ENCODE peak calls at places on chromosomes 2 and 18, in eight cellular contexts. I is hepatocyte, T is uterus, K is cardiac muscle cell, L is fibroblast of lung, Q is HepG2, R is tibial nerve, P is osteoblast. F is an unnamed sample. For H3K4me1, the result is how much of the 10 kb centered on the place peaks cover.

GRCh38 chr2:86783615-86784339 is 6.9 kb downstream of the CD8A start:
- DNase-seq in L (no peak), Q (no peak), P (no peak), I (no peak), R (no peak), T (no peak), K (no peak), F (no peak)

GRCh38 chr2:28637648-28638047 is 114.0 kb upstream of the PPP1CB start:
- DNase-seq in T (no peak), Q (no peak), K (no peak), L (no peak), I (no peak), P (no peak), R (no peak), F (no peak)

GRCh38 chr2:32862269-32863055 is 84.3 kb upstream of the LTBP1 start:
- DNase-seq in T (no peak), L (no peak), P (no peak), R (no peak), I (no peak), K (no peak), Q (no peak), F (no peak)

GRCh38 chr2:206084870-206085741 is 868 bp downstream of the INO80D start:
- DNase-seq in T (peak), I (peak), Q (no peak), L (peak), P (peak), K (peak), R (peak), F (peak)

GRCh38 chr18:44513233-44513632 is 167.5 kb upstream of the SETBP1 start:
- DNase-seq in L (no peak), P (no peak), I (no peak), T (no peak), Q (no peak), K (no peak), R (no peak), F (no peak)

GRCh38 chr2:128752691-128753263 is 434.1 kb upstream of the HS6ST1 start:
- DNase-seq in K (no peak), I (no peak), Q (no peak), L (no peak), T (no peak), P (no peak), R (no peak), F (no peak)

GRCh38 chr2:62054029-62054791 is 141.7 kb upstream of the B3GNT2 start:
- DNase-seq in Q (no peak), R (no peak), I (no peak), T (no peak), K (no peak), P (no peak), L (no peak), F (no peak)

GRCh38 chr2:236546561-236546961 is 23.1 kb upstream of the ACKR3 start:
- DNase-seq in I (no peak), Q (no peak), K (no peak), T (no peak), P (no peak), R (no peak), L (no peak), F (no peak)

GRCh38 chr2:7094113-7094760 is 177.0 kb downstream of the RNF144A start:
- DNase-seq in K (no peak), T (no peak), Q (no peak), I (peak), L (no peak), R (no peak), P (peak), F (peak)

GRCh38 chr2:27191107-27191829 is 20.6 kb upstream of the ATRAID start:
- DNase-seq in T (peak), P (peak), K (peak), I (peak), L (peak), R (peak), Q (peak), F (peak)

GRCh38 chr2:24360050-24360962 is at the start of gene ITSN2:
- DNase-seq in R (peak), Q (peak), T (peak), P (peak), L (peak), K (peak), I (peak), F (peak)

DNA sequence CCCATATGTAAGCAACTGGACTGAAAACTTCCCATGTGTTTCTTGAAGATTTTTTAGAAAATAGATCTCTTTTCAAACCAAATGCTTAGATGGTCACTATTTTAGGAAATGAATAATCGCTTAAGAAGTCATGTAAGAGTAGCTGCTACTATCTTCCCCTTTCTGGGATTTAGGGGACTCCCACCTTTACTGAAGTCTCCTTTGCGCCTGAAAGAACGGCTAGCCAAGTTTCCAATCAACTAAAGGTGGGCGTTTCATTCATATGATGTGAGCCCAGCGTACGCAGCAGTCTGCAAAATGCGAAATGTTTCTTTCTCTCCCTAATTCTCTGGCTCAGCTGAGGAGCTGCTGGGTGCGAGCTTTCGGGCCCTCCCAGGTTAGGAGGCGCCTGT is 1.1 kb downstream of the DIPK1C start:
- DNase-seq in K (no peak), R (no peak), Q (no peak), I (no peak), T (no peak), P (no peak), L (no peak), F (no peak)
- H3K27ac ChIP-seq in K (no peak), R (no peak), Q (no peak), I (no peak), T (no peak), P (no peak), L (no peak), F (no peak)

DNA sequence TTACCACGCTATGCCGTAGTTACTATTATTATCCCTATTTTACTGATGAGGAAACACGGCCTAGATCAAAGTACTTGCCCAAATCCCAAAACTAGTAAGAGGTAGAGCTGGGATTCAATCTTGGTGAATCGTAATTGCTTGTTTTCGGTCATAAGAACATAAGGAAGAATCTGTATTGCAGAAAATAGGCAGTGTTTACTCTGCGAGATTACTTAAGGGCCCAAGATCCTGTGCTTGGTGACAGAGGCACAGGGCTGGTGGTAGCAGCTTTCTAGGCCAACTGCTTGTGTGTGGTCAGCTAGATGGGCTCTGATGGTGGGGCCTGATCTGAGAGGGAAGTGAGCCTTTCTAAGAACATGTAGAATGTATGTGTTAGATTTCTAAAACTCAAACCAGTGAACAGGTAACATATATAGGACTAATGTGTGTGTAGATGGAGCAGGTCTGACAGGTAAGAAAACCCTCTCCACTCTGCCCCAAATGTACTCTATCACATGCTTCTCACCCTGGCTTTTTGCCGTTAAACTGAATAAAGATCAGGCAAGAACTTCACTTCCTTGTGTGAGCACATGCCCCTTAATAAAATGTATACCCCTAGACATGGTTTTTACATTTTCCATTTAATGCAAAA is 70.8 kb downstream of the SPATS2L start:
- DNase-seq in T (no peak), R (no peak), I (no peak), L (no peak), K (no peak), Q (no peak), P (no peak), F (no peak)
- H3K4me1 ChIP-seq in T (under half), R (under half), I (half or more), L (under half), K (under half), Q (half or more), P (half or more), F (under half)

GRCh38 chr2:85157345-85157744 is 24.2 kb downstream of the TCF7L1 start:
- DNase-seq in K (no peak), P (no peak), I (no peak), L (no peak), T (no peak), Q (no peak), R (no peak), F (no peak)

GRCh38 chr2:85154048-85154753 is 21.0 kb downstream of the TCF7L1 start:
- DNase-seq in I (peak), K (peak), L (peak), Q (no peak), T (no peak), R (no peak), P (peak), F (no peak)

GRCh38 chr2:85151026-85151425 is 17.8 kb downstream of the TCF7L1 start:
- DNase-seq in L (no peak), K (peak), T (no peak), I (no peak), Q (no peak), R (no peak), P (no peak), F (no peak)

GRCh38 chr2:85156141-85156540 is 22.9 kb downstream of the TCF7L1 start:
- DNase-seq in K (peak), L (peak), R (no peak), T (no peak), P (peak), I (peak), Q (no peak), F (no peak)

DNA sequence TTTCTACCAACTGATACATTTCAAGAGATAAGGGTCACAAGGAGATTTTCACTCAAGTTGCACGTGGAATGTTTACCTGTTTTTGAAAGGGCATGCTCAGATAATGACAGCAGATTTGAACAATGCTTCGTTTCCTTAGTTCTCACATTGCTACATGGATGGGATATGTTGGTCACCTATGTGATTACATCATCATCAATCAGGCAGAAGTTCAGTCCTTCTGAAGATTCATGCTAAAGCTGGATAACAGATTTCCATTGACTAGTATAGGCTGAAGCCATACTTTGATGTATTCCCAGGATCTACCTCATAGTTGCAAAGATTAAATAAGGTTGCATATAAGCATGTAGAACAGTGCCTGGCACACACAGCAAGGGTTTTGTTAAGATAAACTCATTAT is 19.7 kb downstream of the TCF7L1 start:
- DNase-seq in T (no peak), L (no peak), K (no peak), Q (no peak), I (no peak), R (no peak), P (no peak), F (no peak)
- H3K4me3 ChIP-seq in T (no peak), L (no peak), K (no peak), Q (no peak), I (no peak), R (no peak), P (no peak), F (no peak)

GRCh38 chr2:216012133-216012829 is 1.1 kb downstream of the MREG start:
- DNase-seq in I (peak), L (no peak), K (no peak), P (peak), Q (peak), T (no peak), R (no peak), F (peak)
- H3K27ac ChIP-seq in I (peak), L (no peak), K (no peak), P (no peak), Q (peak), T (no peak), R (peak), F (no peak)

GRCh38 chr18:45774065-45774521 is 50.1 kb downstream of the SLC14A1 start:
- DNase-seq in I (no peak), R (no peak), T (no peak), K (peak), L (no peak), P (no peak), Q (no peak), F (no peak)
- H3K4me1 ChIP-seq in I (under half), R (under half), T (under half), K (under half), L (under half), P (half or more), Q (under half), F (under half)

GRCh38 chr2:19357383-19358241 is 811 bp downstream of the OSR1 start:
- DNase-seq in K (peak), P (peak), R (no peak), T (no peak), Q (no peak), I (peak), L (peak), F (no peak)
- H3K4me3 ChIP-seq in K (peak), P (peak), R (peak), T (peak), Q (peak), I (peak), L (peak), F (peak)

GRCh38 chr18:74065366-74065765 is 82.3 kb downstream of the FBXO15 start:
- DNase-seq in K (no peak), L (no peak), R (no peak), Q (no peak), P (no peak), T (no peak), I (no peak), F (no peak)

GRCh38 chr18:74064510-74064909 is 83.1 kb downstream of the FBXO15 start:
- DNase-seq in P (no peak), R (no peak), T (no peak), L (no peak), Q (no peak), K (no peak), I (no peak), F (no peak)

GRCh38 chr18:74063023-74063422 is 84.6 kb downstream of the FBXO15 start:
- DNase-seq in T (no peak), L (no peak), Q (no peak), R (no peak), P (no peak), K (no peak), I (no peak), F (no peak)

GRCh38 chr18:74062037-74062436 is 85.6 kb downstream of the FBXO15 start:
- DNase-seq in T (no peak), Q (peak), L (no peak), R (no peak), I (peak), K (no peak), P (no peak), F (no peak)

DNA sequence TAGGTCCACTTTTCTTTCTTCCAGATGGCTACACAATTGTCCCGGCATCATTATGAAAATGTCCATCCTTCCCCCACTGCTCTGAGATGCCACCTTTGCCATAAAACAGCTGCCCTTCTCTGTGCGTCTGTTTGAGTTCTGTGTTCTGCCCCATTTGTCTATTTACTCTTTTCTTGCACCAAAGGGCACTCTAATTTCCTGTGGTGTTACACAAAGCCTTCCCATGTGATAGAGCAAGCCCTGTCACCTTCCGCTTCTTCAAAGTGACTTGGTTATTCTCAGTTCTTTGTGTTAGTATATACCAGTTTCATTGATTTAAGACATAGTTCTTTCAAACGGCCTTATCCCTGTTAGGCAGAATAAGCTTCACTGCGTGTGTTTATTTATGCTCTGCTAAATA is 84.1 kb downstream of the FBXO15 start:
- DNase-seq in K (no peak), T (no peak), I (no peak), P (no peak), Q (no peak), R (no peak), L (no peak), F (no peak)
- H3K27ac ChIP-seq in K (no peak), T (no peak), I (no peak), P (no peak), Q (no peak), R (no peak), L (no peak), F (no peak)

F was measured in colonic mucosa.